ENCODE peak calls at places on chromosome 14, in seven cellular contexts. One of them, this sample, is unnamed.

GRCh38 chr14:100294213-100294962 is 11.9 kb downstream of the SLC25A29 start:
- DNase-seq in GM12878: peak; percentile 23
- DNase-seq in neural progenitor cell: no peak
- DNase-seq in hepatocyte: no peak
- DNase-seq in DND-41: no peak
- DNase-seq in HCT116: no peak
- DNase-seq in fibroblast of lung: no peak
- DNase-seq in this sample: no peak

GRCh38 chr14:28820677-28821076 is 54.1 kb downstream of the FOXG1 start:
- DNase-seq in GM12878: no peak
- DNase-seq in neural progenitor cell: no peak
- DNase-seq in hepatocyte: no peak
- DNase-seq in DND-41: no peak
- DNase-seq in HCT116: no peak
- DNase-seq in fibroblast of lung: no peak
- DNase-seq in this sample: no peak

GRCh38 chr14:99884834-99885648 is 91.8 kb downstream of the EML1 start:
- DNase-seq in GM12878: peak; percentile 7
- DNase-seq in neural progenitor cell: peak; percentile 76
- DNase-seq in hepatocyte: peak; percentile 81
- DNase-seq in DND-41: peak; percentile 24
- DNase-seq in HCT116: peak; percentile 40
- DNase-seq in fibroblast of lung: peak; percentile 59
- DNase-seq in this sample: peak; percentile 40

GRCh38 chr14:50010752-50011151 is 105.6 kb downstream of the VCPKMT start:
- DNase-seq in GM12878: no peak
- DNase-seq in neural progenitor cell: no peak
- DNase-seq in hepatocyte: no peak
- DNase-seq in DND-41: no peak
- DNase-seq in HCT116: no peak
- DNase-seq in fibroblast of lung: peak; percentile 59
- DNase-seq in this sample: no peak

GRCh38 chr14:92684801-92685560 is 63.4 kb downstream of the LGMN start:
- DNase-seq in GM12878: no peak
- DNase-seq in neural progenitor cell: peak; percentile 31
- DNase-seq in hepatocyte: no peak
- DNase-seq in DND-41: no peak
- DNase-seq in HCT116: no peak
- DNase-seq in fibroblast of lung: no peak
- DNase-seq in this sample: no peak

GRCh38 chr14:77141592-77142288 is at the start of gene ZDHHC22:
- DNase-seq in GM12878: no peak
- DNase-seq in neural progenitor cell: no peak
- DNase-seq in hepatocyte: no peak
- DNase-seq in DND-41: no peak
- DNase-seq in HCT116: no peak
- DNase-seq in fibroblast of lung: no peak
- DNase-seq in this sample: no peak

GRCh38 chr14:68466491-68466977 is 326.3 kb downstream of the ZFP36L1 start:
- DNase-seq in GM12878: no peak
- DNase-seq in neural progenitor cell: no peak
- DNase-seq in hepatocyte: peak; percentile 57
- DNase-seq in DND-41: no peak
- DNase-seq in HCT116: peak; percentile 78
- DNase-seq in fibroblast of lung: peak; percentile 98
- DNase-seq in this sample: no peak

GRCh38 chr14:66709292-66709691 is 201.3 kb downstream of the GPHN start:
- DNase-seq in GM12878: no peak
- DNase-seq in neural progenitor cell: no peak
- DNase-seq in hepatocyte: no peak
- DNase-seq in DND-41: no peak
- DNase-seq in HCT116: peak; percentile 21
- DNase-seq in fibroblast of lung: peak; percentile 76
- DNase-seq in this sample: no peak

GRCh38 chr14:23356662-23357061 is 4.0 kb upstream of the SLC22A17 start:
- DNase-seq in GM12878: no peak
- DNase-seq in neural progenitor cell: no peak
- DNase-seq in hepatocyte: no peak
- DNase-seq in DND-41: no peak
- DNase-seq in HCT116: no peak
- DNase-seq in fibroblast of lung: no peak
- DNase-seq in this sample: no peak

GRCh38 chr14:55136241-55136640 is 7.2 kb downstream of the LGALS3 start:
- DNase-seq in GM12878: no peak
- DNase-seq in neural progenitor cell: no peak
- DNase-seq in hepatocyte: no peak
- DNase-seq in DND-41: no peak
- DNase-seq in HCT116: no peak
- DNase-seq in fibroblast of lung: peak; percentile 77
- DNase-seq in this sample: no peak

GRCh38 chr14:88189040-88189839 is 133.8 kb downstream of the KCNK10 start:
- DNase-seq in GM12878: peak; percentile 25
- DNase-seq in neural progenitor cell: peak; percentile 87
- DNase-seq in hepatocyte: peak; percentile 91
- DNase-seq in DND-41: peak; percentile 69
- DNase-seq in HCT116: peak; percentile 67
- DNase-seq in fibroblast of lung: peak; percentile 77
- DNase-seq in this sample: peak; percentile 53

GRCh38 chr14:70045715-70046535 is 142.8 kb downstream of the SLC8A3 start:
- DNase-seq in GM12878: no peak
- DNase-seq in neural progenitor cell: peak; percentile 84
- DNase-seq in hepatocyte: peak; percentile 88
- DNase-seq in DND-41: no peak
- DNase-seq in HCT116: peak; percentile 54
- DNase-seq in fibroblast of lung: peak; percentile 33
- DNase-seq in this sample: no peak

GRCh38 chr14:35687335-35687939 is 121.7 kb downstream of the RALGAPA1 start:
- DNase-seq in GM12878: peak; percentile 2
- DNase-seq in neural progenitor cell: peak; percentile 75
- DNase-seq in hepatocyte: peak; percentile 73
- DNase-seq in DND-41: peak; percentile 47
- DNase-seq in HCT116: peak; percentile 26
- DNase-seq in fibroblast of lung: peak; percentile 37
- DNase-seq in this sample: peak; percentile 52

GRCh38 chr14:88043523-88043922 is 38.6 kb downstream of the GPR65 start:
- DNase-seq in GM12878: no peak
- DNase-seq in neural progenitor cell: no peak
- DNase-seq in hepatocyte: no peak
- DNase-seq in DND-41: no peak
- DNase-seq in HCT116: no peak
- DNase-seq in fibroblast of lung: no peak
- DNase-seq in this sample: no peak

GRCh38 chr14:94775875-94776217 is 5.9 kb upstream of the GSC start:
- DNase-seq in GM12878: no peak
- DNase-seq in neural progenitor cell: no peak
- DNase-seq in hepatocyte: no peak
- DNase-seq in DND-41: no peak
- DNase-seq in HCT116: no peak
- DNase-seq in fibroblast of lung: peak; percentile 15
- DNase-seq in this sample: no peak

GRCh38 chr14:94780536-94781404 is 10.9 kb upstream of the GSC start:
- DNase-seq in GM12878: no peak
- DNase-seq in neural progenitor cell: peak; percentile 82
- DNase-seq in hepatocyte: no peak
- DNase-seq in DND-41: no peak
- DNase-seq in HCT116: no peak
- DNase-seq in fibroblast of lung: no peak
- DNase-seq in this sample: no peak

GRCh38 chr14:94775082-94775874 is 5.4 kb upstream of the GSC start:
- DNase-seq in GM12878: no peak
- DNase-seq in neural progenitor cell: peak; percentile 69
- DNase-seq in hepatocyte: no peak
- DNase-seq in DND-41: no peak
- DNase-seq in HCT116: no peak
- DNase-seq in fibroblast of lung: no peak
- DNase-seq in this sample: no peak

DNA sequence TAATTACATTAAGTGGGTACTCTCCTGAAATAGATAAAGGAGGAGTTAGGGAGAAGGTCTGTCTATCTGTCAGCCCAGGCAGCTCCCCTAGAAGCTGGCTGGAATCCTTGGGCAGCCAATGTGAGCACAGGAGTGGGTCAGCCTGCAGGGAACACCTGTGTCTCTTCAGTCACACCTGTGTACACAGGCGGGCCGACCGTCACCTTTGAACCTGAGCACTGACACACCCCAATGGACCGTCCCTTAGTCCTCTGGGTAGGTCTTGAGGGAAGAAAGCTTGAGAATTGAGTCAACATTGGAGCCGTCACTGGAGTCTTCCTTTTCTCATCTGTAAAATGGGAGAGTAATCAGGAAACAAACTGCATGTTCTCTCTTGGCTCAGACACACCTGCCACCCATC is 9.8 kb upstream of the GSC start:
- DNase-seq in GM12878: no peak
- DNase-seq in neural progenitor cell: no peak
- DNase-seq in hepatocyte: no peak
- DNase-seq in DND-41: no peak
- DNase-seq in HCT116: no peak
- DNase-seq in fibroblast of lung: no peak
- DNase-seq in this sample: no peak
- TF ChIP-seq EZH2 in GM12878: no peak
- TF ChIP-seq EZH2 in neural progenitor cell: no peak
- TF ChIP-seq EZH2 in hepatocyte: no peak
- TF ChIP-seq EZH2 in DND-41: no peak
- TF ChIP-seq EZH2 in HCT116: no peak
- TF ChIP-seq EZH2 in fibroblast of lung: no peak
- TF ChIP-seq EZH2 in this sample: no peak

DNA sequence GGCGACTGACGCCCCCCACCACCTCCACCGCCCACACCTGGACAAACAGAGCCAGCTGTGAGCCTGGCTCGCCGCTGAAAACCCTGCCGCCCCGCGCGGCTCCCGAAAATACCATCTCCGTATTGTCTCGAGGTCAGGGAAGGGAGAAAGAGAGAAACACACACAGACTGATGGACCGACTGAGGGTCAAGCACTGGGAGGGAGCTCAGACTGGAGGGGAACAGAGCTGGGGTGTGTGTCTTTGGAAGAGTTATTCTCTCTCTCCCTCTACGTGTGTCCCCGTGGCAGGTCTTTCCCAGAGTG is 4.1 kb upstream of the SIX1 start:
- DNase-seq in GM12878: no peak
- DNase-seq in neural progenitor cell: peak; percentile 64
- DNase-seq in hepatocyte: no peak
- DNase-seq in DND-41: no peak
- DNase-seq in HCT116: no peak
- DNase-seq in fibroblast of lung: no peak
- DNase-seq in this sample: no peak
- TF ChIP-seq EZH2 in GM12878: no peak
- TF ChIP-seq EZH2 in neural progenitor cell: no peak
- TF ChIP-seq EZH2 in hepatocyte: peak; percentile 83
- TF ChIP-seq EZH2 in DND-41: no peak
- TF ChIP-seq EZH2 in HCT116: no peak
- TF ChIP-seq EZH2 in fibroblast of lung: no peak
- TF ChIP-seq EZH2 in this sample: no peak

GRCh38 chr14:94771906-94772468 is 2.1 kb upstream of the GSC start:
- DNase-seq in GM12878: no peak
- DNase-seq in neural progenitor cell: peak; percentile 56
- DNase-seq in hepatocyte: no peak
- DNase-seq in DND-41: no peak
- DNase-seq in HCT116: no peak
- DNase-seq in fibroblast of lung: no peak
- DNase-seq in this sample: no peak

GRCh38 chr14:94773017-94773681 is 3.2 kb upstream of the GSC start:
- DNase-seq in GM12878: no peak
- DNase-seq in neural progenitor cell: peak; percentile 83
- DNase-seq in hepatocyte: peak; percentile 22
- DNase-seq in DND-41: no peak
- DNase-seq in HCT116: no peak
- DNase-seq in fibroblast of lung: no peak
- DNase-seq in this sample: no peak

GRCh38 chr14:94770815-94771190 is 890 bp upstream of the GSC start:
- DNase-seq in GM12878: no peak
- DNase-seq in neural progenitor cell: peak; percentile 62
- DNase-seq in hepatocyte: no peak
- DNase-seq in DND-41: no peak
- DNase-seq in HCT116: no peak
- DNase-seq in fibroblast of lung: no peak
- DNase-seq in this sample: no peak

GRCh38 chr14:94771191-94771905 is 1.4 kb upstream of the GSC start:
- DNase-seq in GM12878: no peak
- DNase-seq in neural progenitor cell: peak; percentile 77
- DNase-seq in hepatocyte: no peak
- DNase-seq in DND-41: no peak
- DNase-seq in HCT116: no peak
- DNase-seq in fibroblast of lung: no peak
- DNase-seq in this sample: no peak

DNA sequence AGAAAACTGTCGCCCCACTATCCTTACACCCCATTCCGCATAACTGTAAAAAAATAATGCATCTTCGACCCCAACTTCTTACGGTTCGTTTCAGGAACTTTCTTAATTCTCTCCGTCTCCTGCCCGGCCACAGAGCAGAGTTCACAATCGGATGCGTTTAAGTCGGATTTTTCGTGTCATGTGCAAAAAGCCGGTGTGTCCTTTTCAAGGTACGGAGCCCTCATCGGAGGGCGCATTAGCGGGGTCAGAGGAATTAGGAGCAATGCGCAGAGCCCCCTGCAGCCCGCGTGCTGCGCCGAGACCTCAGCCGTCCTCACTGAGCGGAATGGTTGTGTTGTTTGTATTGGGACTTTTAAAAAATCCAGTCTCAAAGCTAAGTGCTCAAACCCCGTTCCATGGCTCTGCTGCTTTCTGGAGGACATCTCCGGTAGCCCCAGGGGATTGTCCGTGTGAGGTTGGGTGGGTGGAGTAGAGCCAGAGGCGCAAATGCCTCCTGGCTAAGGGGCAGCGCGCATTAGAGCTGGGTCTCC is 3.8 kb upstream of the GSC start:
- DNase-seq in GM12878: no peak
- DNase-seq in neural progenitor cell: peak; percentile 79
- DNase-seq in hepatocyte: no peak
- DNase-seq in DND-41: no peak
- DNase-seq in HCT116: no peak
- DNase-seq in fibroblast of lung: no peak
- DNase-seq in this sample: no peak
- TF ChIP-seq EZH2 in GM12878: no peak
- TF ChIP-seq EZH2 in neural progenitor cell: peak; percentile 95
- TF ChIP-seq EZH2 in hepatocyte: peak; percentile 95
- TF ChIP-seq EZH2 in DND-41: no peak
- TF ChIP-seq EZH2 in HCT116: no peak
- TF ChIP-seq EZH2 in fibroblast of lung: peak; percentile 74
- TF ChIP-seq EZH2 in this sample: no peak

DNA sequence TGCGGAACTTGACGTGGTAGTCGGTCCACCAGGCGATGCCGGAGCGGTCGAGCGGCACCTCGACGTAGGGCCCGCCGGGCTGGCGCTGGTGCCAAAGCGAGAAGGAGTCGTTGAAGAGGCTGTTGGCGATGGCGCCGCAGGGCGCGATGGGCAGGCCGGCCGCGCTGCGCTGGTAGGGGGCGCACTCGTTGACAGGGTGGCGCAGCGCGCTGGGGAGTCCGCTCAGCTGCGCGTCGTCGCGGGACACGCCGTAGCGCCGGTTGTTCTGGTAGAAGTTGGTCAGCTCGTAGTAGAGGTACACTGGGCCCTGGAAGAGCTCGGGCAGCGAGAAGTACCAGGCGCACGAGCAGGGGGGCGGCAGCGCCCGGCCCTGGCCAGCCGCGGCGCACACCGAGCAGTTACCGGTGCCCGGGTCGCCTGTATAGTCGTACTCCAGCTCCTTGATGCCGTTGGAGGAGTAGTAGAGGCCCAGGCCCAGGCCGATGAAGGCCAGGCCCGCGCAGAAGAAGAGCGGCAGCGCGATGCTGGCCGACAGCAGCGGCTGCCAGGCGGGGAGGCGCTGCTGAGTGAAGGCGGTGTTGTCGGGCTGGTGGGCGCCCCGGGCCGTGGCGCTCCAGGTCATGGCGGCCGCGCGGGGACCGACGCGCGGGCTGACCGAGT is 482 bp downstream of the TMEM30B start:
- DNase-seq in GM12878: no peak
- DNase-seq in neural progenitor cell: peak; percentile 61
- DNase-seq in hepatocyte: peak; percentile 66
- DNase-seq in DND-41: no peak
- DNase-seq in HCT116: no peak
- DNase-seq in fibroblast of lung: peak; percentile 59
- DNase-seq in this sample: no peak
- TF ChIP-seq EZH2 in GM12878: no peak
- TF ChIP-seq EZH2 in neural progenitor cell: no peak
- TF ChIP-seq EZH2 in hepatocyte: no peak
- TF ChIP-seq EZH2 in DND-41: no peak
- TF ChIP-seq EZH2 in HCT116: no peak
- TF ChIP-seq EZH2 in fibroblast of lung: peak; percentile 53
- TF ChIP-seq EZH2 in this sample: no peak

This sample was measured in MM.1S.